ENCODE peak calls at places on chromosomes 2 and 18, in four cellular contexts. One of them, this sample, is unnamed.

GRCh38 chr2:65991332-65991731 is 443.6 kb upstream of the MEIS1 start:
- DNase-seq in fibroblast of lung: no peak
- DNase-seq in hepatic stellate cell: no peak
- DNase-seq in activated CD8-positive, alpha-beta memory T cell treated with anti-CD3 and anti-CD28 coated beads for 24 hours: no peak
- DNase-seq in this sample: no peak

GRCh38 chr2:128624956-128625355 is 306.3 kb upstream of the HS6ST1 start:
- DNase-seq in fibroblast of lung: no peak
- DNase-seq in hepatic stellate cell: no peak
- DNase-seq in activated CD8-positive, alpha-beta memory T cell treated with anti-CD3 and anti-CD28 coated beads for 24 hours: no peak
- DNase-seq in this sample: no peak

GRCh38 chr2:137107925-137108324 is 342.6 kb downstream of the THSD7B start:
- DNase-seq in fibroblast of lung: no peak
- DNase-seq in hepatic stellate cell: no peak
- DNase-seq in activated CD8-positive, alpha-beta memory T cell treated with anti-CD3 and anti-CD28 coated beads for 24 hours: no peak
- DNase-seq in this sample: no peak

GRCh38 chr2:28423856-28424605 is 31.4 kb downstream of the FOSL2 start:
- DNase-seq in fibroblast of lung: no peak
- DNase-seq in hepatic stellate cell: no peak
- DNase-seq in activated CD8-positive, alpha-beta memory T cell treated with anti-CD3 and anti-CD28 coated beads for 24 hours: no peak
- DNase-seq in this sample: no peak

GRCh38 chr2:213229814-213230213 is 54.5 kb upstream of the SPAG16 start:
- DNase-seq in fibroblast of lung: peak; percentile 81
- DNase-seq in hepatic stellate cell: no peak
- DNase-seq in activated CD8-positive, alpha-beta memory T cell treated with anti-CD3 and anti-CD28 coated beads for 24 hours: no peak
- DNase-seq in this sample: no peak

GRCh38 chr2:23658466-23658942 is 268.4 kb downstream of the ATAD2B start:
- DNase-seq in fibroblast of lung: no peak
- DNase-seq in hepatic stellate cell: no peak
- DNase-seq in activated CD8-positive, alpha-beta memory T cell treated with anti-CD3 and anti-CD28 coated beads for 24 hours: peak; percentile 69
- DNase-seq in this sample: no peak

GRCh38 chr18:35469696-35470095 is 28.1 kb downstream of the INO80C start:
- DNase-seq in fibroblast of lung: no peak
- DNase-seq in hepatic stellate cell: no peak
- DNase-seq in activated CD8-positive, alpha-beta memory T cell treated with anti-CD3 and anti-CD28 coated beads for 24 hours: no peak
- DNase-seq in this sample: no peak

GRCh38 chr2:193461431-193461946 is 1266.8 kb upstream of the TMEFF2 start:
- DNase-seq in fibroblast of lung: no peak
- DNase-seq in hepatic stellate cell: no peak
- DNase-seq in activated CD8-positive, alpha-beta memory T cell treated with anti-CD3 and anti-CD28 coated beads for 24 hours: no peak
- DNase-seq in this sample: no peak

GRCh38 chr18:31607384-31607783 is 15.7 kb downstream of the TTR start:
- DNase-seq in fibroblast of lung: no peak
- DNase-seq in hepatic stellate cell: no peak
- DNase-seq in activated CD8-positive, alpha-beta memory T cell treated with anti-CD3 and anti-CD28 coated beads for 24 hours: no peak
- DNase-seq in this sample: no peak

GRCh38 chr2:177724398-177725287 is 332.1 kb downstream of the AGPS start:
- DNase-seq in fibroblast of lung: peak; percentile 58
- DNase-seq in hepatic stellate cell: peak; percentile 26
- DNase-seq in activated CD8-positive, alpha-beta memory T cell treated with anti-CD3 and anti-CD28 coated beads for 24 hours: peak; percentile 59
- DNase-seq in this sample: no peak

GRCh38 chr2:24080721-24081120 is 3.9 kb downstream of the TP53I3 start:
- DNase-seq in fibroblast of lung: no peak
- DNase-seq in hepatic stellate cell: no peak
- DNase-seq in activated CD8-positive, alpha-beta memory T cell treated with anti-CD3 and anti-CD28 coated beads for 24 hours: no peak
- DNase-seq in this sample: no peak

GRCh38 chr2:151040036-151040435 is 221.6 kb downstream of the RBM43 start:
- DNase-seq in fibroblast of lung: peak; percentile 72
- DNase-seq in hepatic stellate cell: no peak
- DNase-seq in activated CD8-positive, alpha-beta memory T cell treated with anti-CD3 and anti-CD28 coated beads for 24 hours: no peak
- DNase-seq in this sample: no peak

GRCh38 chr18:24982831-24983230 is 369.1 kb downstream of the ZNF521 start:
- DNase-seq in fibroblast of lung: no peak
- DNase-seq in hepatic stellate cell: no peak
- DNase-seq in activated CD8-positive, alpha-beta memory T cell treated with anti-CD3 and anti-CD28 coated beads for 24 hours: no peak
- DNase-seq in this sample: no peak

GRCh38 chr2:85838641-85839040 is 50.1 kb downstream of the ST3GAL5 start:
- DNase-seq in fibroblast of lung: no peak
- DNase-seq in hepatic stellate cell: no peak
- DNase-seq in activated CD8-positive, alpha-beta memory T cell treated with anti-CD3 and anti-CD28 coated beads for 24 hours: peak; percentile 49
- DNase-seq in this sample: no peak

GRCh38 chr2:102010767-102011351 is 19.1 kb downstream of the IL1R2 start:
- DNase-seq in fibroblast of lung: no peak
- DNase-seq in hepatic stellate cell: no peak
- DNase-seq in activated CD8-positive, alpha-beta memory T cell treated with anti-CD3 and anti-CD28 coated beads for 24 hours: no peak
- DNase-seq in this sample: no peak

This sample was measured in vagina.